ENCODE peak calls at places on chromosomes 6 and 20, in eight cellular contexts. Q is brain microvascular endothelial cell, O is heart left ventricle, G is NCI-H1694 treated with DMSO at 0.1 percent for 48 hours, I is MV-4-11, E is kidney tubule cell, A is SW480, P is Ammon's horn. S is an unnamed sample.

GRCh38 chr6:91340998-91341397 is 754.1 kb upstream of the MAP3K7 start:
- DNase-seq in Q (no peak), O (no peak), G (no peak), I (no peak), E (no peak), A (no peak), P (no peak), S (no peak)

GRCh38 chr20:54025166-54025835 is 45.1 kb downstream of the BCAS1 start:
- DNase-seq in Q (no peak), O (no peak), G (no peak), I (peak), E (peak), A (no peak), P (peak), S (no peak)

GRCh38 chr6:169249057-169249456 is 4.6 kb downstream of the THBS2 start:
- DNase-seq in Q (no peak), O (no peak), G (no peak), I (no peak), E (no peak), A (no peak), P (peak), S (no peak)

GRCh38 chr20:62822788-62823651 is 6.2 kb downstream of the COL9A3 start:
- DNase-seq in Q (no peak), O (no peak), G (peak), I (peak), E (peak), A (peak), P (no peak), S (peak)

GRCh38 chr20:62603021-62603906 is 39.0 kb upstream of the SLCO4A1 start:
- DNase-seq in Q (no peak), O (peak), G (peak), I (peak), E (peak), A (peak), P (peak), S (no peak)

GRCh38 chr6:169188051-169188863 is 65.4 kb downstream of the THBS2 start:
- DNase-seq in Q (peak), O (no peak), G (no peak), I (peak), E (peak), A (no peak), P (no peak), S (no peak)

GRCh38 chr6:27495386-27496135 is 22.7 kb upstream of the ZNF184 start:
- DNase-seq in Q (peak), O (no peak), G (no peak), I (peak), E (peak), A (no peak), P (no peak), S (peak)

GRCh38 chr6:10555625-10556309 is 34.6 kb downstream of the GCNT2 start:
- DNase-seq in Q (peak), O (peak), G (peak), I (peak), E (peak), A (peak), P (peak), S (peak)

GRCh38 chr20:2610941-2611720 is 41.3 kb upstream of the NOP56 start:
- DNase-seq in Q (no peak), O (no peak), G (peak), I (no peak), E (peak), A (no peak), P (no peak), S (no peak)

GRCh38 chr6:104484191-104484590 is 375.5 kb downstream of the HACE1 start:
- DNase-seq in Q (no peak), O (no peak), G (no peak), I (no peak), E (no peak), A (no peak), P (no peak), S (no peak)

GRCh38 chr6:42711930-42712329 is 10.5 kb downstream of the PRPH2 start:
- DNase-seq in Q (no peak), O (no peak), G (no peak), I (no peak), E (no peak), A (no peak), P (no peak), S (no peak)

GRCh38 chr20:10359621-10360040 is 74.4 kb downstream of the MKKS start:
- DNase-seq in Q (peak), O (no peak), G (no peak), I (no peak), E (no peak), A (no peak), P (no peak), S (no peak)

GRCh38 chr20:38973546-38974120 is 11.5 kb downstream of the DHX35 start:
- DNase-seq in Q (peak), O (no peak), G (peak), I (no peak), E (peak), A (no peak), P (peak), S (no peak)

GRCh38 chr20:42010090-42010489 is 391.9 kb upstream of the CHD6 start:
- DNase-seq in Q (no peak), O (no peak), G (no peak), I (no peak), E (no peak), A (no peak), P (no peak), S (no peak)

GRCh38 chr6:139262519-139263300 is 29.1 kb downstream of the TXLNB start:
- DNase-seq in Q (no peak), O (no peak), G (no peak), I (no peak), E (peak), A (peak), P (no peak), S (no peak)

GRCh38 chr6:134240664-134241431 is 77.1 kb downstream of the SGK1 start:
- DNase-seq in Q (no peak), O (peak), G (no peak), I (peak), E (peak), A (no peak), P (peak), S (no peak)

GRCh38 chr20:34316191-34316814 is 13.1 kb upstream of the AHCY start:
- DNase-seq in Q (peak), O (no peak), G (no peak), I (peak), E (peak), A (peak), P (no peak), S (no peak)

GRCh38 chr20:956330-956951 is 40.3 kb upstream of the ANGPT4 start:
- DNase-seq in Q (peak), O (peak), G (peak), I (peak), E (peak), A (peak), P (peak), S (peak)

GRCh38 chr6:25953733-25954132 is 8.9 kb upstream of the TRIM38 start:
- DNase-seq in Q (no peak), O (no peak), G (no peak), I (peak), E (no peak), A (no peak), P (no peak), S (no peak)

GRCh38 chr20:63704749-63705117 is 3.0 kb downstream of the ARFRP1 start:
- DNase-seq in Q (no peak), O (no peak), G (no peak), I (no peak), E (no peak), A (no peak), P (peak), S (no peak)

GRCh38 chr6:157376706-157377230 is 4.2 kb upstream of the ZDHHC14 start:
- DNase-seq in Q (no peak), O (no peak), G (peak), I (peak), E (no peak), A (no peak), P (no peak), S (no peak)

GRCh38 chr6:168102093-168102985 is 23.3 kb upstream of the FRMD1 start:
- DNase-seq in Q (no peak), O (no peak), G (no peak), I (no peak), E (no peak), A (no peak), P (no peak), S (no peak)

GRCh38 chr20:34525709-34526416 is 9.6 kb downstream of the DYNLRB1 start:
- DNase-seq in Q (peak), O (peak), G (no peak), I (peak), E (peak), A (peak), P (peak), S (no peak)

GRCh38 chr20:39259010-39259803 is 297.1 kb downstream of the DHX35 start:
- DNase-seq in Q (no peak), O (no peak), G (peak), I (peak), E (no peak), A (no peak), P (peak), S (no peak)

GRCh38 chr6:11538049-11538798 is 675 bp downstream of the TMEM170B start:
- DNase-seq in Q (no peak), O (peak), G (no peak), I (peak), E (peak), A (peak), P (peak), S (peak)

GRCh38 chr6:3751019-3751729 is at the start of gene PXDC1:
- DNase-seq in Q (no peak), O (peak), G (no peak), I (no peak), E (peak), A (no peak), P (no peak), S (peak)

GRCh38 chr6:36216559-36216958 is 20.0 kb downstream of the BRPF3 start:
- DNase-seq in Q (peak), O (no peak), G (no peak), I (no peak), E (peak), A (no peak), P (no peak), S (no peak)

GRCh38 chr20:11379257-11380011 is 538.3 kb upstream of the BTBD3 start:
- DNase-seq in Q (peak), O (no peak), G (no peak), I (peak), E (no peak), A (no peak), P (no peak), S (peak)

GRCh38 chr6:36353411-36353915 is 16.8 kb upstream of the BNIP5 start:
- DNase-seq in Q (no peak), O (no peak), G (no peak), I (no peak), E (peak), A (no peak), P (no peak), S (no peak)

GRCh38 chr6:166736606-166737005 is 109.6 kb upstream of the RPS6KA2 start:
- DNase-seq in Q (peak), O (no peak), G (no peak), I (no peak), E (peak), A (no peak), P (no peak), S (no peak)

GRCh38 chr6:53647437-53648094 is 18.0 kb downstream of the KLHL31 start:
- DNase-seq in Q (no peak), O (no peak), G (no peak), I (peak), E (no peak), A (no peak), P (peak), S (no peak)

GRCh38 chr6:46983007-46983411 is 59.1 kb downstream of the ADGRF1 start:
- DNase-seq in Q (no peak), O (no peak), G (no peak), I (no peak), E (peak), A (peak), P (no peak), S (no peak)

GRCh38 chr6:136225496-136225895 is 24.6 kb downstream of the MTFR2 start:
- DNase-seq in Q (no peak), O (no peak), G (no peak), I (no peak), E (peak), A (peak), P (no peak), S (no peak)

S was measured in H1.